ENCODE peak calls at places on chromosome 3, in ten cellular contexts. M is suprapubic skin, U is HepG2, A is endothelial cell of umbilical vein, V is HCT116, Q is breast epithelium, X is sigmoid colon, E is stomach, S is spleen, B is H1. T is an unnamed sample.

GRCh38 chr3:148459931-148460513 is 237.7 kb upstream of the AGTR1 start:
- DNase-seq in M (no peak), U (no peak), A (no peak), V (peak; percentile 6), Q (no peak), X (no peak), E (no peak), S (no peak), B (no peak), T (no peak)

GRCh38 chr3:119597548-119598288 is at the start of gene PLA1A:
- DNase-seq in M (peak; percentile 20), U (peak; percentile 33), A (peak; percentile 44), V (no peak), Q (no peak), X (no peak), E (no peak), S (no peak), B (no peak), T (no peak)

GRCh38 chr3:8488877-8489865 is 12.5 kb upstream of the LMCD1 start:
- DNase-seq in M (no peak), U (peak; percentile 93), A (no peak), V (no peak), Q (no peak), X (no peak), E (no peak), S (no peak), B (no peak), T (no peak)

GRCh38 chr3:162491957-162492356 is 995.3 kb downstream of the OTOL1 start:
- DNase-seq in M (no peak), U (no peak), A (no peak), V (no peak), Q (no peak), X (no peak), E (no peak), S (no peak), B (no peak), T (no peak)

GRCh38 chr3:138649134-138649533 is 40.6 kb downstream of the FAIM start:
- DNase-seq in M (no peak), U (no peak), A (no peak), V (no peak), Q (no peak), X (no peak), E (no peak), S (no peak), B (no peak), T (no peak)

GRCh38 chr3:34725774-34726173 is 913.6 kb upstream of the ARPP21 start:
- DNase-seq in M (no peak), U (no peak), A (no peak), V (no peak), Q (no peak), X (no peak), E (no peak), S (no peak), B (no peak), T (no peak)

GRCh38 chr3:149120051-149120972 is 9.1 kb upstream of the HPS3 start:
- DNase-seq in M (no peak), U (peak; percentile 62), A (peak; percentile 80), V (peak; percentile 63), Q (no peak), X (no peak), E (no peak), S (no peak), B (no peak), T (peak; percentile 23)

GRCh38 chr3:177914224-177914623 is 622.0 kb upstream of the KCNMB2 start:
- DNase-seq in M (no peak), U (no peak), A (no peak), V (no peak), Q (no peak), X (no peak), E (no peak), S (no peak), B (no peak), T (no peak)

GRCh38 chr3:18346097-18346496 is 79.0 kb downstream of the SATB1 start:
- DNase-seq in M (no peak), U (no peak), A (no peak), V (no peak), Q (no peak), X (no peak), E (no peak), S (no peak), B (no peak), T (no peak)

GRCh38 chr3:115169808-115170207 is 22.7 kb upstream of the ZBTB20 start:
- DNase-seq in M (no peak), U (no peak), A (no peak), V (no peak), Q (no peak), X (no peak), E (no peak), S (no peak), B (no peak), T (no peak)

GRCh38 chr3:29926391-29926790 is 645.5 kb downstream of the RBMS3 start:
- DNase-seq in M (no peak), U (no peak), A (no peak), V (no peak), Q (no peak), X (no peak), E (no peak), S (no peak), B (no peak), T (no peak)

GRCh38 chr3:149992416-149993058 is 21.8 kb upstream of the PFN2 start:
- DNase-seq in M (no peak), U (no peak), A (no peak), V (no peak), Q (no peak), X (no peak), E (no peak), S (no peak), B (peak; percentile 50), T (no peak)

GRCh38 chr3:100335137-100335833 is 728 bp downstream of the NIT2 start:
- DNase-seq in M (no peak), U (peak; percentile 16), A (peak; percentile 27), V (no peak), Q (no peak), X (no peak), E (no peak), S (peak; percentile 83), B (no peak), T (no peak)

GRCh38 chr3:76514836-76515235 is 525.1 kb upstream of the ROBO2 start:
- DNase-seq in M (no peak), U (no peak), A (no peak), V (no peak), Q (no peak), X (no peak), E (no peak), S (no peak), B (no peak), T (no peak)

GRCh38 chr3:38738630-38739395 is 77.2 kb downstream of the SCN10A start:
- DNase-seq in M (no peak), U (peak; percentile 27), A (peak; percentile 73), V (peak; percentile 47), Q (no peak), X (no peak), E (no peak), S (no peak), B (peak; percentile 94), T (no peak)

GRCh38 chr3:113354307-113354706 is 87.0 kb downstream of the CFAP44 start:
- DNase-seq in M (no peak), U (no peak), A (no peak), V (peak; percentile 8), Q (no peak), X (no peak), E (no peak), S (no peak), B (no peak), T (no peak)

GRCh38 chr3:40103829-40104228 is 205.7 kb upstream of the EIF1B start:
- DNase-seq in M (no peak), U (no peak), A (no peak), V (no peak), Q (no peak), X (no peak), E (no peak), S (no peak), B (no peak), T (no peak)

GRCh38 chr3:197068077-197068476 is 38.5 kb upstream of the MELTF start:
- DNase-seq in M (no peak), U (no peak), A (no peak), V (no peak), Q (no peak), X (no peak), E (no peak), S (no peak), B (no peak), T (no peak)

GRCh38 chr3:154972951-154973350 is 107.2 kb upstream of the MME start:
- DNase-seq in M (no peak), U (no peak), A (no peak), V (no peak), Q (no peak), X (no peak), E (no peak), S (no peak), B (no peak), T (no peak)

GRCh38 chr3:194397757-194398312 is 1.2 kb downstream of the GP5 start:
- DNase-seq in M (no peak), U (no peak), A (peak; percentile 37), V (no peak), Q (no peak), X (no peak), E (no peak), S (peak; percentile 74), B (no peak), T (no peak)

GRCh38 chr3:65151660-65152059 is 463.9 kb upstream of the ADAMTS9 start:
- DNase-seq in M (no peak), U (no peak), A (no peak), V (no peak), Q (no peak), X (no peak), E (no peak), S (no peak), B (no peak), T (no peak)

GRCh38 chr3:4977001-4977888 is 2.0 kb upstream of the BHLHE40 start:
- DNase-seq in M (peak; percentile 91), U (peak; percentile 84), A (peak; percentile 92), V (no peak), Q (peak; percentile 79), X (peak; percentile 91), E (peak; percentile 75), S (peak; percentile 93), B (peak; percentile 64), T (peak; percentile 47)
- TF ChIP-seq POLR2A in M (peak; percentile 32), U (no peak), A (no peak), V (peak; percentile 27), Q (no peak), X (peak; percentile 15), E (no peak), S (no peak), B (no peak), T (peak; percentile 24)

GRCh38 chr3:141557961-141558706 is 71.3 kb downstream of the RASA2 start:
- DNase-seq in M (no peak), U (no peak), A (no peak), V (no peak), Q (no peak), X (no peak), E (no peak), S (no peak), B (no peak), T (peak; percentile 11)
- H3K36me3 ChIP-seq in M (peaks cover 23% of the 10 kb centered on the region), U (peaks cover 8% of the 10 kb centered on the region), A (peaks cover 12% of the 10 kb centered on the region), V (peaks cover 2% of the 10 kb centered on the region), Q (no peaks in the 10 kb centered on the region), X (no peaks in the 10 kb centered on the region), E (peaks cover 47% of the 10 kb centered on the region), S (peaks cover 63% of the 10 kb centered on the region), B (no peaks in the 10 kb centered on the region), T (no peaks in the 10 kb centered on the region)

GRCh38 chr3:133444071-133444774 is 44.4 kb downstream of the BFSP2 start:
- DNase-seq in M (no peak), U (peak; percentile 44), A (no peak), V (no peak), Q (no peak), X (no peak), E (peak; percentile 51), S (no peak), B (no peak), T (peak; percentile 59)
- TF ChIP-seq POLR2AphosphoS5 in M (no peak), U (no peak), A (no peak), V (no peak), Q (no peak), X (no peak), E (peak; percentile 82), S (no peak), B (no peak), T (peak; percentile 78)

GRCh38 chr3:173007079-173007723 is 133.8 kb downstream of the SPATA16 start:
- DNase-seq in M (no peak), U (no peak), A (no peak), V (no peak), Q (no peak), X (no peak), E (no peak), S (no peak), B (no peak), T (no peak)
- TF ChIP-seq POLR2A in M (no peak), U (no peak), A (no peak), V (no peak), Q (no peak), X (no peak), E (no peak), S (no peak), B (no peak), T (no peak)